ENCODE peak calls at places on chromosomes 13 and 19, in six cellular contexts. U is progenitor cell of endocrine pancreas, W is SK-N-SH, I is heart left ventricle, N is endothelial cell of umbilical vein, Q is cardiac fibroblast. E is an unnamed sample.

GRCh38 chr19:6580313-6580712 is 10.6 kb downstream of the CD70 start:
- DNase-seq in I (no peak), N (peak), U (no peak), Q (peak), W (no peak), E (peak)

GRCh38 chr13:24500977-24501376 is 11.6 kb downstream of the PARP4 start:
- DNase-seq in Q (peak), N (peak), I (no peak), U (no peak), W (no peak), E (no peak)

GRCh38 chr19:7975037-7975436 is 30.4 kb downstream of the ELAVL1 start:
- DNase-seq in I (peak), U (no peak), N (no peak), Q (no peak), W (no peak), E (no peak)

GRCh38 chr13:75195479-75196111 is 286.4 kb downstream of the TBC1D4 start:
- DNase-seq in I (no peak), N (no peak), W (no peak), U (no peak), Q (peak), E (no peak)

GRCh38 chr13:42398542-42398941 is 126.6 kb downstream of the AKAP11 start:
- DNase-seq in U (no peak), W (no peak), I (no peak), Q (no peak), N (no peak), E (no peak)

GRCh38 chr19:49502866-49503581 is 6.8 kb downstream of the RPS11 start:
- DNase-seq in U (no peak), Q (peak), W (peak), N (peak), I (peak), E (peak)

GRCh38 chr19:38719761-38720558 is 24.3 kb downstream of the CAPN12 start:
- DNase-seq in N (no peak), U (no peak), I (no peak), Q (no peak), W (no peak), E (peak)

GRCh38 chr13:20400774-20401173 is 124.9 kb downstream of the CRYL1 start:
- DNase-seq in U (no peak), W (no peak), Q (peak), I (no peak), N (no peak), E (no peak)

GRCh38 chr13:45122941-45123340 is 2.6 kb downstream of the GTF2F2 start:
- DNase-seq in Q (no peak), U (no peak), N (no peak), W (no peak), I (no peak), E (no peak)

GRCh38 chr13:45119469-45119989 is 781 bp upstream of the GTF2F2 start:
- DNase-seq in I (no peak), U (no peak), W (peak), N (no peak), Q (peak), E (no peak)

GRCh38 chr13:45121421-45121820 is 1.1 kb downstream of the GTF2F2 start:
- DNase-seq in W (peak), Q (peak), U (no peak), I (no peak), N (peak), E (no peak)

GRCh38 chr13:45120967-45121366 is 657 bp downstream of the GTF2F2 start:
- DNase-seq in N (no peak), I (no peak), W (no peak), U (no peak), Q (no peak), E (no peak)

DNA sequence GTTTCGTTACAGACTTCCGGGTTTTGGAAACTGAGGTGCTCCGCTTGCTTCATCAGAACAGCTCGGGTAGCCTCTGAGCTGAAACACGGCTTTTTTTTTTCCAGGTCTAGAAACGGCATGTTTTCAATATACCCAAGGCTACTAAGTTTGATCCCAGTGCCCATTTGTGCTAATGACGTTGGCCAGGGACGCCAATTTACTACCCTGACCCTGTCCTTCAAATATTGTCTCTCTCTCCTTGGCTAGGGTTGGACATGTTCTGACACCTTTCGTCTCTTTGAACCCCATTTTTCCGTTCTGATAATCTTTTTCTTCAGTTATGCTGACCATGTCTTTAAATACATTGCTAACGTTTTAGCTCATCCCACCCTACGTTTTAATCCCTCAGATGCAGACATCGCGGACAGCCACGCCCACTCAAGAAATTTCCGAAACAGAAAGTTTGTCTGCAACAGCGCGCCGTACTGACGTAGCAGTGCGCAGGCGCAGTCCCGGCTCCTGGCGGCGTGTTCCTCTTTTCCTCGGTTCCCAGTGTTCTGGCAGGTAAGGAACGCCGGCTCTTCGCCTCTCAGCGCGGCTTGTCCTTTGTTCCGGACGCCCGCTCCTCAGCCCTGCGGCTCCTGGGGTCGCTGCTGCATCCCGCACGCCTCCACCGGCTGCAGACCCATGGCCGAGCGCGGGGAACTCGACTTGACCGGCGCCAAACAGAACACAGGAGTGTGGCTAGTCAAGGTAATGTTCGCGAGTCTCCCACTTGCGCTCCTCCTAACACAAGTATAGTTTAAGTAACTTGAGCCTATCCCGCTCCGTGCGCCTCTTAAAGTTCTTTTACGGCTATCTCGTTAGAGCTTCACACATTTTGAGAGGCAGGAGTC is at the start of gene GTF2F2:
- DNase-seq in Q (peak), U (peak), W (peak), N (peak), I (peak), E (peak)
- TF ChIP-seq CTCF in Q (no peak), U (no peak), W (no peak), N (no peak), I (no peak), E (no peak)

GRCh38 chr13:103539265-103539664 is 473.0 kb upstream of the SLC10A2 start:
- DNase-seq in W (peak), N (no peak), Q (no peak), I (peak), U (no peak), E (no peak)
- TF ChIP-seq CTCF in W (no peak), N (no peak), Q (no peak), I (no peak), U (no peak), E (no peak)

GRCh38 chr13:109330123-109330522 is 456.3 kb downstream of the IRS2 start:
- DNase-seq in I (no peak), Q (no peak), N (no peak), W (no peak), U (no peak), E (no peak)
- TF ChIP-seq CTCF in I (no peak), Q (no peak), N (no peak), W (no peak), U (no peak), E (no peak)

GRCh38 chr13:111286162-111286561 is 34.3 kb upstream of the TEX29 start:
- DNase-seq in W (no peak), Q (no peak), I (no peak), U (no peak), N (no peak), E (no peak)
- TF ChIP-seq CTCF in W (no peak), Q (no peak), I (no peak), U (no peak), N (no peak), E (no peak)

DNA sequence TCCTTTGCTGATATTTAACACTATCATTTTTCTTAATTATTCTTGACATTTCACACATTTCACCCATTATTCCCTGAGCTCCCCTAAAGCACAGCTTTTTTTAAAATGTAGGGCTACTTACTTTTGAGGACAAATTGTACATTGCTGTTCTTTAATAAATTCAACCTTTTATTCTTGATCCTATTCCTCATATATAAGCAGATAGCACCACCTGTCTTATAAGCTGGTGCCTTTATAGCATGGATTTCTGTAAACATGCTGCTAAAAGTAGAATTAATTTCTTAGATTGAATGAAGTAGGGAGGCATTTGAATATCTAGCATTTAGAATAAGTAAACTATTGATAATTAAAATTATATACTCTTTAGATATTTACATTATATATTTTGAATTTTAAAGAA is 603.4 kb upstream of the PCDH9 start:
- DNase-seq in Q (no peak), I (no peak), N (no peak), W (no peak), U (no peak), E (no peak)
- TF ChIP-seq CTCF in Q (no peak), I (no peak), N (no peak), W (no peak), U (no peak), E (no peak)

DNA sequence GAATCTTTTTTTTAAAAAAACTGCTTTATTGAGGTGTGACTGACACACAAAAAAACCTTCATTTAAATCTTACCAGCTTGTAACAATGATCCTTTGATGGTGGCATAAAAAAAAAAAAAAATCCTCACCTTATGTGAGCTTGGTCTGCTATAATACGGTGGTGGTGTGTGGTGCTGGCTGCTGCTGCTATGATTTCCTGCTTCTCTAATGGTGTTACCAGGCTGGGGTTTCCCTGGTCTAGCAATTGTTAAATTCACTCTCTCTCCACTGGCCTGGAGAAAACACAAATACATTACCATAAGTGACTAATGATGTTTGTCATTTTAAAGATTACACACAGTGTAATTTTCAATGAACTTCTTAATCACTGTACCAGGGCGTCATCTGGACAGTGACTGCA is 60.6 kb downstream of the LNX2 start:
- DNase-seq in U (no peak), I (no peak), W (no peak), Q (no peak), N (no peak), E (no peak)
- TF ChIP-seq CTCF in U (no peak), I (no peak), W (no peak), Q (no peak), N (no peak), E (no peak)

DNA sequence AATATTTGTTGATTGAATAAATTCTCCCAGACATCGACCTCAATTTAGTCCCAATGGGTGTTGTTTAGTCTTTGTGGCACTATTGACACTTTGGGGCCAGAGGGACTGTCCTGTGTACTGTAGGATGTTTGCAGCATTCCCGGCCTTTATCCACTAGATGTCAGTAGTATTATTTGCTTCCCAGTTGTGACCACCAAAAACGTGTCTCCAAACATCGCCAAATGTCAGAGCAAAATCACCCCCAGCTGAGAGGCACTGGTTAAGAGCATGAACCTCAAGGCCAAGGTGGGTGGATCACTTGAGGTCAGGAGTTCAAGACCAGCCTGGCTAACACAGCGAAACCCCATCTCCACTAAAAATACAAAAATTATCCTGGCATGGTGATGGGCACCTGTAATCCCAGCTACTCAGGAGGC is 15.4 kb downstream of the NLRP12 start:
- DNase-seq in I (no peak), W (peak), U (no peak), Q (peak), N (peak), E (peak)
- TF ChIP-seq CTCF in I (peak), W (peak), U (peak), Q (peak), N (peak), E (peak)

DNA sequence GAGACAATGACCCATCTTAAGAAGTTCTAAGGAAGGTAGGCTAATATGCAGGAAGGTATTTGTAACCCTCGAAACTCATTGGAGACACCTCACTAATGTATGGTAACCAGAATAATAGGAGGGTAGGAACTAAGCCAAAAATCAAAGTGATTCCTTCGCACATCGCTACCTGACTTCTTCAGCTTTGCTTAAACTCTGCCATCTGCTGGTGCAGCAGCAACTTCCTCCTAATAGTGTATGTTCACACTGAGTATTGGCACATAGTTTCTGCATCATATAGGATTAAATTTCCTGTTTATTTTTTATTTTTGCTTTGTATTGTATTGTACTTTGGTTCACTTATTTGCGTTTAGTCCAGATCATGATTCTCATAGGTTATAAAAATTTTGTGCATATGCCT is 676.2 kb downstream of the GPC5 start:
- DNase-seq in Q (peak), W (peak), N (no peak), U (no peak), I (no peak), E (no peak)
- TF ChIP-seq CTCF in Q (no peak), W (peak), N (no peak), U (peak), I (no peak), E (no peak)

GRCh38 chr19:47225746-47226425 is 5.1 kb downstream of the BBC3 start:
- DNase-seq in U (peak), W (peak), Q (peak), N (peak), I (peak), E (peak)
- TF ChIP-seq CTCF in U (peak), W (peak), Q (peak), N (no peak), I (no peak), E (peak)